ENCODE peak calls at places on chromosomes 7 and 10, in six cellular contexts. S is SK-N-SH, Q is HepG2, O is K562, T is HCT116, B is H1. N is an unnamed sample.

GRCh38 chr7:82050134-82050533 is 280.3 kb upstream of the HGF start:
- DNase-seq in S (no peak), Q (peak), O (no peak), T (peak), B (no peak), N (no peak)

GRCh38 chr10:7411671-7412481 is 1.0 kb upstream of the SFMBT2 start:
- DNase-seq in S (peak), Q (no peak), O (no peak), T (no peak), B (no peak), N (no peak)

GRCh38 chr10:8242295-8242872 is 187.9 kb downstream of the GATA3 start:
- DNase-seq in S (no peak), Q (no peak), O (no peak), T (no peak), B (no peak), N (no peak)

GRCh38 chr7:111893190-111893589 is 313.0 kb downstream of the DOCK4 start:
- DNase-seq in S (no peak), Q (no peak), O (no peak), T (no peak), B (no peak), N (no peak)

GRCh38 chr7:151519765-151520418 is at the start of gene RHEB:
- DNase-seq in S (peak), Q (peak), O (peak), T (peak), B (peak), N (peak)

GRCh38 chr7:42624471-42624870 is 287.4 kb downstream of the C7orf25 start:
- DNase-seq in S (no peak), Q (no peak), O (no peak), T (no peak), B (no peak), N (no peak)

GRCh38 chr10:109308971-109309370 is 614.3 kb downstream of the XPNPEP1 start:
- DNase-seq in S (no peak), Q (no peak), O (no peak), T (no peak), B (no peak), N (no peak)

GRCh38 chr7:128073671-128074070 is 42.4 kb upstream of the LRRC4 start:
- DNase-seq in S (no peak), Q (no peak), O (no peak), T (no peak), B (no peak), N (no peak)

GRCh38 chr10:99411546-99411945 is 18.9 kb downstream of the GOT1 start:
- DNase-seq in S (no peak), Q (no peak), O (no peak), T (no peak), B (no peak), N (no peak)

GRCh38 chr7:44884553-44885393 is 557 bp downstream of the PURB start:
- DNase-seq in S (peak), Q (no peak), O (peak), T (no peak), B (no peak), N (no peak)

GRCh38 chr7:141323826-141324225 is 227.4 kb upstream of the AGK start:
- DNase-seq in S (no peak), Q (no peak), O (no peak), T (no peak), B (no peak), N (no peak)

GRCh38 chr10:788796-789748 is 99.6 kb upstream of the DIP2C start:
- DNase-seq in S (peak), Q (peak), O (peak), T (peak), B (no peak), N (no peak)

GRCh38 chr10:48606530-48607355 is 1.9 kb upstream of the ARHGAP22 start:
- DNase-seq in S (no peak), Q (no peak), O (no peak), T (no peak), B (no peak), N (no peak)

GRCh38 chr7:151992375-151992774 is 33.1 kb upstream of the GALNT11 start:
- DNase-seq in S (peak), Q (peak), O (peak), T (peak), B (peak), N (no peak)

GRCh38 chr7:159144756-159145543 is at the start of gene VIPR2:
- DNase-seq in S (peak), Q (no peak), O (no peak), T (no peak), B (no peak), N (no peak)

GRCh38 chr7:133698127-133698526 is 429.0 kb upstream of the LRGUK start:
- DNase-seq in S (no peak), Q (no peak), O (no peak), T (no peak), B (no peak), N (no peak)

GRCh38 chr7:143376396-143376795 is 4.7 kb upstream of the ZYX start:
- DNase-seq in S (no peak), Q (no peak), O (no peak), T (no peak), B (no peak), N (no peak)

GRCh38 chr10:94355841-94356240 is 6.9 kb downstream of the NOC3L start:
- DNase-seq in S (no peak), Q (no peak), O (no peak), T (no peak), B (no peak), N (no peak)

GRCh38 chr10:31187607-31188210 is 131.3 kb upstream of the ZEB1 start:
- DNase-seq in S (no peak), Q (no peak), O (no peak), T (no peak), B (no peak), N (no peak)

GRCh38 chr10:25209618-25210017 is 34.8 kb downstream of the GPR158 start:
- DNase-seq in S (no peak), Q (no peak), O (no peak), T (no peak), B (no peak), N (no peak)

GRCh38 chr7:101582971-101583370 is 46.1 kb downstream of the MYL10 start:
- DNase-seq in S (no peak), Q (no peak), O (no peak), T (no peak), B (no peak), N (no peak)

GRCh38 chr10:31343009-31343408 is 24.0 kb downstream of the ZEB1 start:
- DNase-seq in S (no peak), Q (no peak), O (no peak), T (no peak), B (no peak), N (no peak)

GRCh38 chr7:1844336-1844955 is 174.4 kb downstream of the ELFN1 start:
- DNase-seq in S (peak), Q (no peak), O (no peak), T (no peak), B (no peak), N (no peak)

GRCh38 chr10:11450427-11450826 is 161.0 kb downstream of the USP6NL start:
- DNase-seq in S (no peak), Q (no peak), O (no peak), T (no peak), B (no peak), N (no peak)

GRCh38 chr10:103265712-103266329 is 11.1 kb upstream of the INA start:
- DNase-seq in S (no peak), Q (peak), O (peak), T (peak), B (no peak), N (no peak)

GRCh38 chr10:71209324-71210030 is 2.9 kb upstream of the UNC5B start:
- DNase-seq in S (no peak), Q (no peak), O (no peak), T (no peak), B (no peak), N (no peak)

GRCh38 chr10:132102717-132103110 is 37.0 kb downstream of the JAKMIP3 start:
- DNase-seq in S (no peak), Q (no peak), O (no peak), T (no peak), B (no peak), N (no peak)

GRCh38 chr10:60737242-60737641 is 41.0 kb upstream of the CDK1 start:
- DNase-seq in S (no peak), Q (no peak), O (no peak), T (no peak), B (no peak), N (no peak)

GRCh38 chr10:45564303-45564959 is 108.1 kb downstream of the ZFAND4 start:
- DNase-seq in S (no peak), Q (no peak), O (no peak), T (no peak), B (no peak), N (no peak)
- TF ChIP-seq YY1 in S (no peak), Q (no peak), O (no peak), T (no peak), B (no peak), N (no peak)

GRCh38 chr7:12130664-12131063 is 80.4 kb upstream of the TMEM106B start:
- DNase-seq in S (no peak), Q (no peak), O (no peak), T (no peak), B (no peak), N (no peak)
- TF ChIP-seq JUND in S (no peak), Q (no peak), O (no peak), T (no peak), B (no peak), N (no peak)

DNA sequence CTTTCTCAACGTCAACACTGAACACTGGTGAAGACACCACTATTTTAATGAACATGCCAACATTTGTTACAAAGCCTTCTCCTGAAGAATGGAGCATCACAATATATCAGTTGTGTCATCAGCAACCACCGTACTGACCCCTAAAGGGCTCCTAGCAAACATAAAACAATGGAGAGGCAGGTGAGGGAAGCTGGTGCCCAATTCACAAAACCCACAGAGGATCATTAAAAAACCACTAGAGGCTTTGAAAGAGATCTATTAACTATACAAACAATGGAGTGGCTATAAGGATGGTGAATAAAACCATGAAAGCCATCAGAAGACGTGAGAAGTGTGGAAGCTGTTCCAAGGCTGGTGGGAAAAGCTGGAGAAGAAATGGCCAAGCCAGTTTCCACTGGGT is 150.8 kb downstream of the FAM107B start:
- DNase-seq in S (no peak), Q (no peak), O (no peak), T (no peak), B (no peak), N (no peak)
- TF ChIP-seq RAD21 in S (no peak), Q (no peak), O (no peak), T (no peak), B (no peak), N (no peak)

GRCh38 chr7:31100445-31100844 is 48.3 kb downstream of the ADCYAP1R1 start:
- DNase-seq in S (peak), Q (no peak), O (no peak), T (no peak), B (no peak), N (no peak)
- TF ChIP-seq YY1 in S (no peak), Q (no peak), O (no peak), T (no peak), B (no peak), N (no peak)

GRCh38 chr10:79385804-79386531 is 38.7 kb downstream of the PPIF start:
- DNase-seq in S (peak), Q (no peak), O (no peak), T (no peak), B (no peak), N (no peak)
- TF ChIP-seq JUND in S (no peak), Q (no peak), O (no peak), T (no peak), B (no peak), N (no peak)

N was measured in GM12878.